ENCODE peak calls at places on chromosomes 5 and 9, in nine cellular contexts. One of them, this sample, is unnamed.

GRCh38 chr5:72255670-72256069 is 64.4 kb downstream of the MRPS27 start:
- DNase-seq in H9: no peak
- DNase-seq in naive thymus-derived CD4-positive, alpha-beta T cell: no peak
- DNase-seq in Peyer's patch: no peak
- DNase-seq in right atrium auricular region: no peak
- DNase-seq in SJSA1: no peak
- DNase-seq in AG04450: no peak
- DNase-seq in coronary artery: no peak
- DNase-seq in uterus: no peak
- DNase-seq in this sample: no peak

GRCh38 chr5:154967419-154968024 is 26.6 kb downstream of the MRPL22 start:
- DNase-seq in coronary artery: no peak
- DNase-seq in right atrium auricular region: no peak
- DNase-seq in H9: no peak
- DNase-seq in uterus: no peak
- DNase-seq in Peyer's patch: no peak
- DNase-seq in SJSA1: no peak
- DNase-seq in naive thymus-derived CD4-positive, alpha-beta T cell: no peak
- DNase-seq in AG04450: no peak
- DNase-seq in this sample: no peak

GRCh38 chr5:171579849-171580505 is 160.5 kb downstream of the FGF18 start:
- DNase-seq in SJSA1: no peak
- DNase-seq in uterus: peak
- DNase-seq in Peyer's patch: no peak
- DNase-seq in coronary artery: no peak
- DNase-seq in H9: no peak
- DNase-seq in right atrium auricular region: no peak
- DNase-seq in AG04450: no peak
- DNase-seq in naive thymus-derived CD4-positive, alpha-beta T cell: no peak
- DNase-seq in this sample: no peak

GRCh38 chr9:135414293-135414692 is 65.3 kb upstream of the PPP1R26 start:
- DNase-seq in Peyer's patch: no peak
- DNase-seq in uterus: no peak
- DNase-seq in AG04450: no peak
- DNase-seq in coronary artery: no peak
- DNase-seq in SJSA1: no peak
- DNase-seq in naive thymus-derived CD4-positive, alpha-beta T cell: no peak
- DNase-seq in H9: no peak
- DNase-seq in right atrium auricular region: no peak
- DNase-seq in this sample: no peak

GRCh38 chr5:79200573-79201183 is 35.3 kb upstream of the JMY start:
- DNase-seq in right atrium auricular region: no peak
- DNase-seq in naive thymus-derived CD4-positive, alpha-beta T cell: no peak
- DNase-seq in AG04450: no peak
- DNase-seq in uterus: no peak
- DNase-seq in coronary artery: no peak
- DNase-seq in H9: no peak
- DNase-seq in SJSA1: no peak
- DNase-seq in Peyer's patch: no peak
- DNase-seq in this sample: no peak

GRCh38 chr5:99035942-99036341 is 107.1 kb upstream of the CHD1 start:
- DNase-seq in Peyer's patch: no peak
- DNase-seq in naive thymus-derived CD4-positive, alpha-beta T cell: no peak
- DNase-seq in coronary artery: no peak
- DNase-seq in right atrium auricular region: no peak
- DNase-seq in uterus: no peak
- DNase-seq in SJSA1: no peak
- DNase-seq in AG04450: no peak
- DNase-seq in H9: no peak
- DNase-seq in this sample: no peak

GRCh38 chr5:79236970-79237734 is 1.2 kb downstream of the JMY start:
- DNase-seq in right atrium auricular region: no peak
- DNase-seq in Peyer's patch: peak
- DNase-seq in uterus: peak
- DNase-seq in naive thymus-derived CD4-positive, alpha-beta T cell: peak
- DNase-seq in AG04450: no peak
- DNase-seq in coronary artery: no peak
- DNase-seq in H9: peak
- DNase-seq in SJSA1: peak
- DNase-seq in this sample: no peak

GRCh38 chr5:172744106-172745104 is 26.6 kb downstream of the DUSP1 start:
- DNase-seq in AG04450: no peak
- DNase-seq in Peyer's patch: no peak
- DNase-seq in H9: no peak
- DNase-seq in SJSA1: no peak
- DNase-seq in coronary artery: no peak
- DNase-seq in uterus: no peak
- DNase-seq in naive thymus-derived CD4-positive, alpha-beta T cell: no peak
- DNase-seq in right atrium auricular region: no peak
- DNase-seq in this sample: no peak

GRCh38 chr5:78610163-78610583 is 38.4 kb downstream of the LHFPL2 start:
- DNase-seq in uterus: peak
- DNase-seq in coronary artery: no peak
- DNase-seq in right atrium auricular region: no peak
- DNase-seq in H9: no peak
- DNase-seq in SJSA1: no peak
- DNase-seq in AG04450: no peak
- DNase-seq in naive thymus-derived CD4-positive, alpha-beta T cell: no peak
- DNase-seq in Peyer's patch: no peak
- DNase-seq in this sample: no peak

GRCh38 chr5:134003957-134004625 is 684 bp downstream of the VDAC1 start:
- DNase-seq in SJSA1: peak
- DNase-seq in Peyer's patch: peak
- DNase-seq in AG04450: no peak
- DNase-seq in uterus: peak
- DNase-seq in right atrium auricular region: peak
- DNase-seq in coronary artery: peak
- DNase-seq in naive thymus-derived CD4-positive, alpha-beta T cell: peak
- DNase-seq in H9: no peak
- DNase-seq in this sample: peak

GRCh38 chr9:111992523-111992922 is 95.9 kb downstream of the UGCG start:
- DNase-seq in naive thymus-derived CD4-positive, alpha-beta T cell: no peak
- DNase-seq in Peyer's patch: no peak
- DNase-seq in AG04450: no peak
- DNase-seq in SJSA1: no peak
- DNase-seq in H9: no peak
- DNase-seq in coronary artery: no peak
- DNase-seq in uterus: no peak
- DNase-seq in right atrium auricular region: no peak
- DNase-seq in this sample: no peak

GRCh38 chr5:10565785-10566506 is 2.1 kb downstream of the ANKRD33B start:
- DNase-seq in right atrium auricular region: no peak
- DNase-seq in naive thymus-derived CD4-positive, alpha-beta T cell: no peak
- DNase-seq in AG04450: no peak
- DNase-seq in Peyer's patch: peak
- DNase-seq in H9: no peak
- DNase-seq in coronary artery: no peak
- DNase-seq in SJSA1: no peak
- DNase-seq in uterus: no peak
- DNase-seq in this sample: no peak

GRCh38 chr5:176611435-176611834 is 1.5 kb upstream of the GPRIN1 start:
- DNase-seq in coronary artery: no peak
- DNase-seq in Peyer's patch: peak
- DNase-seq in naive thymus-derived CD4-positive, alpha-beta T cell: peak
- DNase-seq in H9: peak
- DNase-seq in uterus: peak
- DNase-seq in AG04450: peak
- DNase-seq in right atrium auricular region: no peak
- DNase-seq in SJSA1: peak
- DNase-seq in this sample: peak

GRCh38 chr9:82247318-82247717 is 258.7 kb downstream of the SPATA31D1 start:
- DNase-seq in right atrium auricular region: no peak
- DNase-seq in H9: peak
- DNase-seq in Peyer's patch: no peak
- DNase-seq in SJSA1: no peak
- DNase-seq in naive thymus-derived CD4-positive, alpha-beta T cell: no peak
- DNase-seq in AG04450: no peak
- DNase-seq in coronary artery: no peak
- DNase-seq in uterus: no peak
- DNase-seq in this sample: peak

GRCh38 chr5:36521838-36522745 is 84.3 kb upstream of the SLC1A3 start:
- DNase-seq in SJSA1: no peak
- DNase-seq in uterus: no peak
- DNase-seq in coronary artery: no peak
- DNase-seq in right atrium auricular region: no peak
- DNase-seq in naive thymus-derived CD4-positive, alpha-beta T cell: no peak
- DNase-seq in AG04450: no peak
- DNase-seq in Peyer's patch: no peak
- DNase-seq in H9: no peak
- DNase-seq in this sample: no peak

GRCh38 chr9:112378441-112379176 is 1.3 kb upstream of the HSDL2 start:
- DNase-seq in H9: peak
- DNase-seq in naive thymus-derived CD4-positive, alpha-beta T cell: no peak
- DNase-seq in coronary artery: no peak
- DNase-seq in AG04450: no peak
- DNase-seq in Peyer's patch: peak
- DNase-seq in uterus: peak
- DNase-seq in SJSA1: peak
- DNase-seq in right atrium auricular region: no peak
- DNase-seq in this sample: no peak

GRCh38 chr9:36136894-36137391 is 410 bp downstream of the GLIPR2 start:
- DNase-seq in H9: no peak
- DNase-seq in uterus: no peak
- DNase-seq in AG04450: no peak
- DNase-seq in SJSA1: no peak
- DNase-seq in coronary artery: no peak
- DNase-seq in naive thymus-derived CD4-positive, alpha-beta T cell: no peak
- DNase-seq in right atrium auricular region: no peak
- DNase-seq in Peyer's patch: no peak
- DNase-seq in this sample: no peak

GRCh38 chr9:124182741-124183140 is 75.0 kb upstream of the NEK6 start:
- DNase-seq in right atrium auricular region: peak
- DNase-seq in AG04450: no peak
- DNase-seq in SJSA1: no peak
- DNase-seq in uterus: no peak
- DNase-seq in Peyer's patch: no peak
- DNase-seq in coronary artery: no peak
- DNase-seq in naive thymus-derived CD4-positive, alpha-beta T cell: no peak
- DNase-seq in H9: no peak
- DNase-seq in this sample: no peak

GRCh38 chr9:80797841-80798688 is 891.3 kb downstream of the TLE1 start:
- DNase-seq in H9: no peak
- DNase-seq in right atrium auricular region: no peak
- DNase-seq in naive thymus-derived CD4-positive, alpha-beta T cell: no peak
- DNase-seq in AG04450: peak
- DNase-seq in Peyer's patch: no peak
- DNase-seq in uterus: peak
- DNase-seq in coronary artery: no peak
- DNase-seq in SJSA1: no peak
- DNase-seq in this sample: no peak
- H3K27ac ChIP-seq in H9: no peak
- H3K27ac ChIP-seq in right atrium auricular region: peak
- H3K27ac ChIP-seq in naive thymus-derived CD4-positive, alpha-beta T cell: no peak
- H3K27ac ChIP-seq in AG04450: no peak
- H3K27ac ChIP-seq in Peyer's patch: no peak
- H3K27ac ChIP-seq in uterus: peak
- H3K27ac ChIP-seq in coronary artery: no peak
- H3K27ac ChIP-seq in SJSA1: no peak
- H3K27ac ChIP-seq in this sample: peak

DNA sequence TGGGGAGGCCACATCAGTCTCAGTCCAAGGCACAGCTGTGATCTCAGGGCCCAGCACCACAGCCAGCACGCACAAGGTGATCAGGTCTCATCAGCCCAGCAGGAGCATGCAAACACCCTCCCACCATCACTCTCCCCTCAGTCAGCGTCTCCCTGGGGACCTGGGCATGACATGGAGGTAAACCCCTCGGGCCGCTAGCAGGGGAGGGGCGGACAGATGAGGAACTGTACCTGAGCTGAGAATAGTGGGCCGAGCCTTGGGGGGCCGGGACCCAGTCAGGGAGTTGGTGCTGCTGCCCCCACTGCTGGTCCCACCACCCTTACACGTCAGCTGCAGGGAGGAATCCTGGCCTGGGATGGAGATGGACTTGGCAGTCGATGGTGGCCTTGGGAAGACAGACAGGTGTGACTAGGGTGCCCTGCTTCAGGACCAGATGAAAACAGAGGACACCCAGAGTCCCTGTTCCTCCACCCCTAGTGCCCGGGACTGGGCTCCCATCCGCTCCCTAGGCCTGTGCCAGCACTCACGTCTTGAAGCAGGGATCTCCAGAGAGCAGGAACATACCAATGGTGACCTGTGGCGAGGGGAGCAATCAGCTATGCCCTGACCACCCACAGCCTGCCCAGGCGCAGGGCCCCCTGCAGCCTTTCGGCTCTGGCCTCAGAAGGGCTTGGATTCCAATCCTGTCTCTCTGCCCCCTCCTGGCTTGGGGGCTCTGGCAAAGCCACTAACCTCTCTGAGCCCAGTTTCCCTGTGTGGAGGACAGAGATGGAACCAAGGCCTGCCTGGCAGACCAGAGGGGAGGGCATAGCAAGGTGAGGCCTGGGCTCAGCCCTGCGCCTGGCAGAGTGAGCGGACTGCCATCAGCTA is 10.4 kb upstream of the DPM2 start:
- DNase-seq in Peyer's patch: no peak
- DNase-seq in SJSA1: no peak
- DNase-seq in uterus: no peak
- DNase-seq in coronary artery: no peak
- DNase-seq in naive thymus-derived CD4-positive, alpha-beta T cell: no peak
- DNase-seq in H9: no peak
- DNase-seq in right atrium auricular region: no peak
- DNase-seq in AG04450: no peak
- DNase-seq in this sample: no peak
- H3K27ac ChIP-seq in Peyer's patch: peak
- H3K27ac ChIP-seq in SJSA1: no peak
- H3K27ac ChIP-seq in uterus: no peak
- H3K27ac ChIP-seq in coronary artery: no peak
- H3K27ac ChIP-seq in naive thymus-derived CD4-positive, alpha-beta T cell: peak
- H3K27ac ChIP-seq in H9: no peak
- H3K27ac ChIP-seq in right atrium auricular region: no peak
- H3K27ac ChIP-seq in AG04450: no peak
- H3K27ac ChIP-seq in this sample: peak

GRCh38 chr5:61299254-61299653 is 32.8 kb upstream of the ZSWIM6 start:
- DNase-seq in uterus: no peak
- DNase-seq in naive thymus-derived CD4-positive, alpha-beta T cell: no peak
- DNase-seq in coronary artery: no peak
- DNase-seq in right atrium auricular region: no peak
- DNase-seq in SJSA1: peak
- DNase-seq in H9: no peak
- DNase-seq in Peyer's patch: no peak
- DNase-seq in AG04450: no peak
- DNase-seq in this sample: no peak
- H3K27ac ChIP-seq in uterus: no peak
- H3K27ac ChIP-seq in naive thymus-derived CD4-positive, alpha-beta T cell: no peak
- H3K27ac ChIP-seq in coronary artery: no peak
- H3K27ac ChIP-seq in right atrium auricular region: no peak
- H3K27ac ChIP-seq in SJSA1: peak
- H3K27ac ChIP-seq in H9: no peak
- H3K27ac ChIP-seq in Peyer's patch: no peak
- H3K27ac ChIP-seq in AG04450: no peak
- H3K27ac ChIP-seq in this sample: no peak

DNA sequence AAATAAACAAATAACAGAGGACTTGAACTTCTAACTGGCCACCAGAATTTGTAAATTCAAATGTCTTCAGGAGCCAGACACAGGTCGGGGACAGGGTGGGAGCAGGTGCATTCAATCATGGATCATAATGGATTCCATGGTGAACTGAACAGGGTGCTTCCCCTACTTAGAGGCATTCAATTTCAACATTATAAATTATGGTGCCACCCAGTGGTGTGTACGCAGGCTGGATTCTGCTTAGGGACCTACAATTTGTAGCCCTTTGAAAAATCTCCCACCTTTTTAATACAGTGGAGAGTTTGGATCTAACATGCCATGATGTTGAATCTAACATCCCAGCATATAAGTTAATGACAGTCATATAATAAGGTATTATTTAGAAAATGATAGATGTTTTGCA is 22.3 kb downstream of the KLF9 start:
- DNase-seq in SJSA1: no peak
- DNase-seq in uterus: no peak
- DNase-seq in coronary artery: no peak
- DNase-seq in right atrium auricular region: no peak
- DNase-seq in H9: no peak
- DNase-seq in naive thymus-derived CD4-positive, alpha-beta T cell: no peak
- DNase-seq in AG04450: no peak
- DNase-seq in Peyer's patch: no peak
- DNase-seq in this sample: no peak
- H3K27ac ChIP-seq in SJSA1: no peak
- H3K27ac ChIP-seq in uterus: peak
- H3K27ac ChIP-seq in coronary artery: peak
- H3K27ac ChIP-seq in right atrium auricular region: peak
- H3K27ac ChIP-seq in H9: no peak
- H3K27ac ChIP-seq in naive thymus-derived CD4-positive, alpha-beta T cell: no peak
- H3K27ac ChIP-seq in AG04450: no peak
- H3K27ac ChIP-seq in Peyer's patch: peak
- H3K27ac ChIP-seq in this sample: peak

This sample was measured in tibial nerve.